ENCODE peak calls at places on chromosomes 13 and 19, in five cellular contexts. One of them, this sample, is unnamed.

GRCh38 chr13:52922961-52923360 is 74.5 kb upstream of the PCDH8 start:
- DNase-seq in HepG2: no peak
- DNase-seq in GM12892: no peak
- DNase-seq in K562: no peak
- DNase-seq in GM12878: no peak
- DNase-seq in this sample: no peak

GRCh38 chr13:95505976-95506375 is 46.5 kb upstream of the CLDN10 start:
- DNase-seq in HepG2: no peak
- DNase-seq in GM12892: no peak
- DNase-seq in K562: no peak
- DNase-seq in GM12878: no peak
- DNase-seq in this sample: no peak

GRCh38 chr19:3401004-3401768 is 34.8 kb downstream of the NFIC start:
- DNase-seq in HepG2: no peak
- DNase-seq in GM12892: no peak
- DNase-seq in K562: no peak
- DNase-seq in GM12878: no peak
- DNase-seq in this sample: no peak

GRCh38 chr13:39867807-39868206 is 212.3 kb downstream of the COG6 start:
- DNase-seq in HepG2: no peak
- DNase-seq in GM12892: no peak
- DNase-seq in K562: no peak
- DNase-seq in GM12878: no peak
- DNase-seq in this sample: no peak

GRCh38 chr13:72716776-72717175 is 10.7 kb downstream of the MZT1 start:
- DNase-seq in HepG2: no peak
- DNase-seq in GM12892: no peak
- DNase-seq in K562: no peak
- DNase-seq in GM12878: no peak
- DNase-seq in this sample: no peak

GRCh38 chr19:3324405-3324856 is 42.0 kb upstream of the NFIC start:
- DNase-seq in HepG2: peak; percentile 52
- DNase-seq in GM12892: peak; percentile 48
- DNase-seq in K562: peak; percentile 79
- DNase-seq in GM12878: no peak
- DNase-seq in this sample: no peak

GRCh38 chr13:21008026-21008425 is 53.4 kb downstream of the LATS2 start:
- DNase-seq in HepG2: no peak
- DNase-seq in GM12892: no peak
- DNase-seq in K562: no peak
- DNase-seq in GM12878: no peak
- DNase-seq in this sample: no peak

GRCh38 chr13:58018865-58019264 is 387.3 kb downstream of the PCDH17 start:
- DNase-seq in HepG2: no peak
- DNase-seq in GM12892: no peak
- DNase-seq in K562: no peak
- DNase-seq in GM12878: no peak
- DNase-seq in this sample: no peak

GRCh38 chr19:44951179-44952159 is 3.7 kb upstream of the CLPTM1 start:
- DNase-seq in HepG2: peak; percentile 85
- DNase-seq in GM12892: peak; percentile 64
- DNase-seq in K562: peak; percentile 87
- DNase-seq in GM12878: no peak
- DNase-seq in this sample: peak; percentile 59

GRCh38 chr19:44955500-44956439 is 590 bp downstream of the CLPTM1 start:
- DNase-seq in HepG2: no peak
- DNase-seq in GM12892: no peak
- DNase-seq in K562: peak; percentile 58
- DNase-seq in GM12878: no peak
- DNase-seq in this sample: no peak

GRCh38 chr19:44954278-44954648 is 917 bp upstream of the CLPTM1 start:
- DNase-seq in HepG2: no peak
- DNase-seq in GM12892: no peak
- DNase-seq in K562: no peak
- DNase-seq in GM12878: no peak
- DNase-seq in this sample: no peak

GRCh38 chr19:44958090-44958489 is 2.9 kb downstream of the CLPTM1 start:
- DNase-seq in HepG2: no peak
- DNase-seq in GM12892: no peak
- DNase-seq in K562: no peak
- DNase-seq in GM12878: no peak
- DNase-seq in this sample: no peak

GRCh38 chr19:44954649-44955499 is at the start of gene CLPTM1:
- DNase-seq in HepG2: peak; percentile 91
- DNase-seq in GM12892: peak; percentile 93
- DNase-seq in K562: peak; percentile 98
- DNase-seq in GM12878: peak; percentile 92
- DNase-seq in this sample: peak; percentile 89
- TF ChIP-seq POLR2A in HepG2: peak; percentile 77
- TF ChIP-seq POLR2A in GM12892: peak; percentile 84
- TF ChIP-seq POLR2A in K562: peak; percentile 98
- TF ChIP-seq POLR2A in GM12878: peak; percentile 85
- TF ChIP-seq POLR2A in this sample: peak; percentile 72

GRCh38 chr19:42295831-42296525 is 6.0 kb upstream of the PRR19 start:
- DNase-seq in HepG2: peak; percentile 74
- DNase-seq in GM12892: peak; percentile 89
- DNase-seq in K562: peak; percentile 86
- DNase-seq in GM12878: peak; percentile 41
- DNase-seq in this sample: peak; percentile 87
- TF ChIP-seq POLR2AphosphoS5 in HepG2: peak; percentile 55
- TF ChIP-seq POLR2AphosphoS5 in GM12892: peak; percentile 27
- TF ChIP-seq POLR2AphosphoS5 in K562: no peak
- TF ChIP-seq POLR2AphosphoS5 in GM12878: no peak
- TF ChIP-seq POLR2AphosphoS5 in this sample: peak; percentile 43

GRCh38 chr13:81425286-81425685 is 1084.4 kb upstream of the SPRY2 start:
- DNase-seq in HepG2: no peak
- DNase-seq in GM12892: no peak
- DNase-seq in K562: no peak
- DNase-seq in GM12878: no peak
- DNase-seq in this sample: no peak
- TF ChIP-seq TAF1 in HepG2: no peak
- TF ChIP-seq TAF1 in GM12892: no peak
- TF ChIP-seq TAF1 in K562: no peak
- TF ChIP-seq TAF1 in GM12878: no peak
- TF ChIP-seq TAF1 in this sample: no peak

GRCh38 chr19:44726465-44726864 is 22.0 kb upstream of the BCL3 start:
- DNase-seq in HepG2: peak; percentile 39
- DNase-seq in GM12892: no peak
- DNase-seq in K562: no peak
- DNase-seq in GM12878: no peak
- DNase-seq in this sample: no peak
- TF ChIP-seq POLR2A in HepG2: no peak
- TF ChIP-seq POLR2A in GM12892: no peak
- TF ChIP-seq POLR2A in K562: no peak
- TF ChIP-seq POLR2A in GM12878: no peak
- TF ChIP-seq POLR2A in this sample: no peak

GRCh38 chr19:33638167-33639033 is 16.6 kb downstream of the CHST8 start:
- DNase-seq in HepG2: no peak
- DNase-seq in GM12892: no peak
- DNase-seq in K562: no peak
- DNase-seq in GM12878: no peak
- DNase-seq in this sample: no peak

GRCh38 chr19:33630880-33631627 is 9.3 kb downstream of the CHST8 start:
- DNase-seq in HepG2: no peak
- DNase-seq in GM12892: no peak
- DNase-seq in K562: no peak
- DNase-seq in GM12878: no peak
- DNase-seq in this sample: no peak

GRCh38 chr19:33629826-33630375 is 8.1 kb downstream of the CHST8 start:
- DNase-seq in HepG2: no peak
- DNase-seq in GM12892: no peak
- DNase-seq in K562: no peak
- DNase-seq in GM12878: no peak
- DNase-seq in this sample: no peak

GRCh38 chr19:33631628-33631995 is 9.9 kb downstream of the CHST8 start:
- DNase-seq in HepG2: no peak
- DNase-seq in GM12892: no peak
- DNase-seq in K562: no peak
- DNase-seq in GM12878: no peak
- DNase-seq in this sample: no peak

DNA sequence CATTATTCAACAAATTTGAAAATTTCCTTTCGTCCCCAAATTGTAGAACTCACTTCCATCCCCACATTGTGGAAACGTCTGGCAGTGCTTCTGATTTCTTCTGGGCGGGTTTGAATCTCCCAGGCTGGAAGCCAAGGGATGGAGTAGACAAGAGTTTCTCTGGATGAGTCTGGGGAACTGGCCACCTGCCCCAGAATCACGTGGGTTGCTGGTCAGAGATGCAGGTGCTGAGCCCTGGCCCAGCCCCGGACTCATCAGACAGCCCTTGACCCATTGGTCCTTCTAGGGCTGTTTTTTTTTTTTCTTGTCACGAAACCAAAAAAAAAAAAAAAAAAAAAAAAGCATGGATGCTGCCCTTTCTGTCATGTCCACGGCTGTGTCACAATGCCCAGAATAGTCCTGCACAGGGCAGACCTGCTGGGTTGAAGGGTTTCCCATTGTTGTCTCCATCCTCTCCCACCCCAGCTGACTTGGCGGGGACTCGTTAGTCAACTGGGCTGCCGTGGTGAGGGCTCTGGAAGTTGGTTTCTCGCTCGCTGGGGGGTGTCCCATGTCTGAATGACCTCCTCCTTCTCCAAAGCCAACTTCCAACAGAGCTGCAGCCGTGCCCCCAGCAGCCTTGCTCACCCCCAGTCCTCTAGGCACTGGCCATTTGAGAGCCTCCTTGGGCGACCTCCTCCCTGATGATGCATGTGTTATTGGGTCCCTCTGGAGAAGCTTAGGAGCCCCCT is 12.8 kb downstream of the CHST8 start:
- DNase-seq in HepG2: no peak
- DNase-seq in GM12892: no peak
- DNase-seq in K562: no peak
- DNase-seq in GM12878: no peak
- DNase-seq in this sample: no peak
- TF ChIP-seq POLR2AphosphoS5 in HepG2: no peak
- TF ChIP-seq POLR2AphosphoS5 in GM12892: no peak
- TF ChIP-seq POLR2AphosphoS5 in K562: no peak
- TF ChIP-seq POLR2AphosphoS5 in GM12878: no peak
- TF ChIP-seq POLR2AphosphoS5 in this sample: no peak

GRCh38 chr13:27927444-27928352 is 7.9 kb downstream of the PDX1 start:
- DNase-seq in HepG2: no peak
- DNase-seq in GM12892: peak; percentile 3
- DNase-seq in K562: no peak
- DNase-seq in GM12878: no peak
- DNase-seq in this sample: no peak
- TF ChIP-seq TAF1 in HepG2: no peak
- TF ChIP-seq TAF1 in GM12892: no peak
- TF ChIP-seq TAF1 in K562: no peak
- TF ChIP-seq TAF1 in GM12878: no peak
- TF ChIP-seq TAF1 in this sample: no peak

GRCh38 chr19:37654525-37654832 is 786 bp downstream of the ZFP30 start:
- DNase-seq in HepG2: no peak
- DNase-seq in GM12892: no peak
- DNase-seq in K562: no peak
- DNase-seq in GM12878: no peak
- DNase-seq in this sample: no peak

GRCh38 chr19:37655689-37656491 is 625 bp upstream of the ZFP30 start:
- DNase-seq in HepG2: peak; percentile 80
- DNase-seq in GM12892: peak; percentile 62
- DNase-seq in K562: peak; percentile 90
- DNase-seq in GM12878: peak; percentile 45
- DNase-seq in this sample: peak; percentile 53

GRCh38 chr19:37654118-37654517 is 1.1 kb downstream of the ZFP30 start:
- DNase-seq in HepG2: no peak
- DNase-seq in GM12892: no peak
- DNase-seq in K562: peak; percentile 6
- DNase-seq in GM12878: no peak
- DNase-seq in this sample: no peak

GRCh38 chr19:37654833-37655688 is at the start of gene ZFP30:
- DNase-seq in HepG2: peak; percentile 81
- DNase-seq in GM12892: peak; percentile 64
- DNase-seq in K562: peak; percentile 93
- DNase-seq in GM12878: peak; percentile 33
- DNase-seq in this sample: peak; percentile 53
- TF ChIP-seq POLR2A in HepG2: peak; percentile 66
- TF ChIP-seq POLR2A in GM12892: peak; percentile 36
- TF ChIP-seq POLR2A in K562: peak; percentile 77
- TF ChIP-seq POLR2A in GM12878: peak; percentile 81
- TF ChIP-seq POLR2A in this sample: peak; percentile 48

This sample was measured in GM12891.